ENCODE peak calls at places on chromosome 16, in eight cellular contexts. K is RWPE2; E is SK-N-SH treated with all-trans-retinoic acid at 6 μM for 48 hours; Z is left ventricle myocardium superior; T is Right ventricle myocardium superior; S is thoracic aorta; H is naive thymus-derived CD8-positive, alpha-beta T cell; X is activated T-cell treated with anti-CD3 and anti-CD28 coated beads, Interleukin-2, amount 50 U/mL, for 4 hours. F is an unnamed sample.

GRCh38 chr16:68400083-68400923 is 48.0 kb downstream of the SMPD3 start:
- ATAC-seq in K (no peak), E (no peak), Z (no peak), T (no peak), S (no peak), H (no peak), X (peak), F (no peak)

GRCh38 chr16:9422769-9423513 is 331.5 kb downstream of the HAPSTR1 start:
- ATAC-seq in K (no peak), E (no peak), Z (peak), T (peak), S (no peak), H (no peak), X (no peak), F (no peak)

GRCh38 chr16:66569827-66570405 is 3.7 kb downstream of the CMTM1 start:
- ATAC-seq in K (peak), E (peak), Z (peak), T (no peak), S (no peak), H (no peak), X (no peak), F (peak)

GRCh38 chr16:71344315-71344905 is 14.1 kb upstream of the CALB2 start:
- ATAC-seq in K (peak), E (no peak), Z (no peak), T (no peak), S (no peak), H (no peak), X (no peak), F (no peak)

GRCh38 chr16:75064403-75065148 is 52.0 kb downstream of the LDHD start:
- ATAC-seq in K (peak), E (no peak), Z (no peak), T (no peak), S (no peak), H (peak), X (peak), F (no peak)

GRCh38 chr16:10664720-10665126 is 30.0 kb downstream of the TEKT5 start:
- ATAC-seq in K (no peak), E (no peak), Z (no peak), T (no peak), S (no peak), H (no peak), X (no peak), F (no peak)

GRCh38 chr16:89844739-89845339 is 16.6 kb downstream of the SPIRE2 start:
- ATAC-seq in K (no peak), E (no peak), Z (no peak), T (no peak), S (no peak), H (no peak), X (no peak), F (no peak)

GRCh38 chr16:68022278-68022727 is 729 bp downstream of the DDX28 start:
- ATAC-seq in K (peak), E (peak), Z (peak), T (peak), S (no peak), H (no peak), X (peak), F (no peak)

GRCh38 chr16:23955088-23955487 is 119.3 kb downstream of the PRKCB start:
- ATAC-seq in K (no peak), E (no peak), Z (no peak), T (no peak), S (no peak), H (no peak), X (no peak), F (no peak)

GRCh38 chr16:55628306-55628968 is 27.4 kb upstream of the SLC6A2 start:
- ATAC-seq in K (no peak), E (no peak), Z (no peak), T (no peak), S (no peak), H (no peak), X (no peak), F (no peak)

GRCh38 chr16:1992475-1993292 is 2.9 kb downstream of the SYNGR3 start:
- ATAC-seq in K (no peak), E (no peak), Z (peak), T (peak), S (no peak), H (no peak), X (no peak), F (no peak)

GRCh38 chr16:56294599-56294998 is 103.3 kb downstream of the GNAO1 start:
- ATAC-seq in K (peak), E (peak), Z (peak), T (peak), S (no peak), H (no peak), X (no peak), F (no peak)

GRCh38 chr16:81531415-81531814 is 86.8 kb downstream of the CMIP start:
- ATAC-seq in K (peak), E (no peak), Z (no peak), T (no peak), S (no peak), H (no peak), X (no peak), F (no peak)

GRCh38 chr16:87303431-87303930 is 13.7 kb downstream of the C16orf95 start:
- ATAC-seq in K (peak), E (no peak), Z (no peak), T (no peak), S (no peak), H (no peak), X (no peak), F (no peak)

GRCh38 chr16:27174007-27174406 is 29.3 kb upstream of the KDM8 start:
- ATAC-seq in K (no peak), E (no peak), Z (no peak), T (no peak), S (no peak), H (peak), X (no peak), F (no peak)

GRCh38 chr16:87661561-87661960 is 59.3 kb downstream of the JPH3 start:
- ATAC-seq in K (peak), E (no peak), Z (peak), T (peak), S (no peak), H (no peak), X (peak), F (no peak)

GRCh38 chr16:75575976-75576375 is 9.8 kb downstream of the GABARAPL2 start:
- ATAC-seq in K (no peak), E (no peak), Z (no peak), T (no peak), S (no peak), H (no peak), X (no peak), F (no peak)

GRCh38 chr16:57518922-57519321 is 17.4 kb downstream of the CCDC102A start:
- ATAC-seq in K (no peak), E (no peak), Z (no peak), T (no peak), S (no peak), H (no peak), X (no peak), F (no peak)

GRCh38 chr16:11353158-11353557 is 7.9 kb downstream of the RMI2 start:
- ATAC-seq in K (no peak), E (no peak), Z (no peak), T (no peak), S (no peak), H (no peak), X (no peak), F (no peak)

GRCh38 chr16:1057252-1057932 is 15.2 kb upstream of the SSTR5 start:
- ATAC-seq in K (peak), E (peak), Z (peak), T (peak), S (no peak), H (peak), X (peak), F (no peak)

GRCh38 chr16:85882181-85882810 is 16.7 kb upstream of the IRF8 start:
- ATAC-seq in K (no peak), E (no peak), Z (no peak), T (no peak), S (no peak), H (no peak), X (no peak), F (no peak)

GRCh38 chr16:9212621-9213020 is 121.2 kb downstream of the HAPSTR1 start:
- ATAC-seq in K (no peak), E (no peak), Z (no peak), T (no peak), S (no peak), H (no peak), X (no peak), F (no peak)

GRCh38 chr16:23132921-23133532 is 16.2 kb downstream of the USP31 start:
- ATAC-seq in K (peak), E (no peak), Z (peak), T (peak), S (peak), H (no peak), X (no peak), F (peak)

GRCh38 chr16:53737563-53737962 is 33.6 kb downstream of the FTO start:
- ATAC-seq in K (no peak), E (no peak), Z (peak), T (no peak), S (no peak), H (no peak), X (no peak), F (no peak)

GRCh38 chr16:52265446-52265861 is 281.5 kb downstream of the TOX3 start:
- ATAC-seq in K (no peak), E (no peak), Z (no peak), T (no peak), S (no peak), H (no peak), X (no peak), F (no peak)

GRCh38 chr16:21638573-21638975 is 13.8 kb downstream of the IGSF6 start:
- ATAC-seq in K (peak), E (peak), Z (no peak), T (no peak), S (no peak), H (peak), X (peak), F (no peak)

GRCh38 chr16:68651136-68651535 is 6.0 kb downstream of the CDH3 start:
- ATAC-seq in K (peak), E (no peak), Z (no peak), T (no peak), S (no peak), H (no peak), X (no peak), F (no peak)

GRCh38 chr16:30382398-30383015 is at the start of gene SEPTIN1:
- ATAC-seq in K (no peak), E (no peak), Z (no peak), T (no peak), S (no peak), H (peak), X (peak), F (no peak)

GRCh38 chr16:64773184-64773583 is 348.7 kb downstream of the CDH11 start:
- ATAC-seq in K (no peak), E (no peak), Z (no peak), T (no peak), S (no peak), H (no peak), X (no peak), F (no peak)

GRCh38 chr16:83968483-83968865 is 430 bp downstream of the NECAB2 start:
- ATAC-seq in K (no peak), E (no peak), Z (no peak), T (no peak), S (no peak), H (no peak), X (no peak), F (peak)

GRCh38 chr16:4556112-4556511 is at the start of gene C16orf96:
- ATAC-seq in K (peak), E (peak), Z (no peak), T (no peak), S (no peak), H (no peak), X (no peak), F (no peak)

GRCh38 chr16:58614212-58614611 is 15.4 kb downstream of the CNOT1 start:
- ATAC-seq in K (peak), E (peak), Z (no peak), T (no peak), S (no peak), H (no peak), X (no peak), F (no peak)

GRCh38 chr16:31713945-31714898 is 159.4 kb upstream of the ZNF267 start:
- ATAC-seq in K (no peak), E (peak), Z (peak), T (no peak), S (no peak), H (no peak), X (no peak), F (no peak)

GRCh38 chr16:82133798-82134197 is 36.2 kb downstream of the MPHOSPH6 start:
- ATAC-seq in K (no peak), E (no peak), Z (no peak), T (no peak), S (no peak), H (peak), X (peak), F (no peak)

GRCh38 chr16:50559342-50559741 is 11.1 kb downstream of the NKD1 start:
- ATAC-seq in K (no peak), E (no peak), Z (no peak), T (no peak), S (no peak), H (no peak), X (no peak), F (no peak)

GRCh38 chr16:67407788-67408452 is 8.4 kb downstream of the ZDHHC1 start:
- ATAC-seq in K (no peak), E (no peak), Z (no peak), T (no peak), S (no peak), H (no peak), X (no peak), F (no peak)

GRCh38 chr16:66043326-66043725 is 323.2 kb upstream of the CDH5 start:
- ATAC-seq in K (no peak), E (no peak), Z (no peak), T (no peak), S (no peak), H (no peak), X (no peak), F (no peak)

GRCh38 chr16:27347930-27348685 is 34.3 kb downstream of the IL4R start:
- ATAC-seq in K (no peak), E (no peak), Z (no peak), T (no peak), S (no peak), H (no peak), X (no peak), F (no peak)